ENCODE peak calls at places on chromosomes 12 and 14, in ten cellular contexts. One of them, this sample, is unnamed.

GRCh38 chr12:26691234-26691970 is 141.6 kb downstream of the ITPR2 start:
- DNase-seq in naive thymus-derived CD4-positive, alpha-beta T cell: no peak
- DNase-seq in astrocyte: peak
- DNase-seq in upper lobe of right lung: no peak
- DNase-seq in NCI-H1092 treated with DMSO at 0.1 percent for 48 hours: no peak
- DNase-seq in cardiac fibroblast: peak
- DNase-seq in C1 segment of cervical spinal cord: no peak
- DNase-seq in T-helper 9 cell: no peak
- DNase-seq in activated naive CD4-positive, alpha-beta T cell treated with Interleukin-2 at 50 U/mL for 16 hours: no peak
- DNase-seq in brain microvascular endothelial cell: peak
- DNase-seq in this sample: peak

GRCh38 chr14:104146651-104147345 is 8.4 kb downstream of the KIF26A start:
- DNase-seq in naive thymus-derived CD4-positive, alpha-beta T cell: peak
- DNase-seq in astrocyte: no peak
- DNase-seq in upper lobe of right lung: peak
- DNase-seq in NCI-H1092 treated with DMSO at 0.1 percent for 48 hours: no peak
- DNase-seq in cardiac fibroblast: no peak
- DNase-seq in C1 segment of cervical spinal cord: no peak
- DNase-seq in T-helper 9 cell: no peak
- DNase-seq in activated naive CD4-positive, alpha-beta T cell treated with Interleukin-2 at 50 U/mL for 16 hours: no peak
- DNase-seq in brain microvascular endothelial cell: no peak
- DNase-seq in this sample: no peak

GRCh38 chr14:64680675-64681060 is 23.6 kb upstream of the PLEKHG3 start:
- DNase-seq in naive thymus-derived CD4-positive, alpha-beta T cell: no peak
- DNase-seq in astrocyte: no peak
- DNase-seq in upper lobe of right lung: no peak
- DNase-seq in NCI-H1092 treated with DMSO at 0.1 percent for 48 hours: no peak
- DNase-seq in cardiac fibroblast: no peak
- DNase-seq in C1 segment of cervical spinal cord: no peak
- DNase-seq in T-helper 9 cell: no peak
- DNase-seq in activated naive CD4-positive, alpha-beta T cell treated with Interleukin-2 at 50 U/mL for 16 hours: no peak
- DNase-seq in brain microvascular endothelial cell: no peak
- DNase-seq in this sample: no peak

GRCh38 chr12:3200779-3201738 is 123.9 kb downstream of the TSPAN9 start:
- DNase-seq in naive thymus-derived CD4-positive, alpha-beta T cell: no peak
- DNase-seq in astrocyte: no peak
- DNase-seq in upper lobe of right lung: no peak
- DNase-seq in NCI-H1092 treated with DMSO at 0.1 percent for 48 hours: peak
- DNase-seq in cardiac fibroblast: no peak
- DNase-seq in C1 segment of cervical spinal cord: no peak
- DNase-seq in T-helper 9 cell: no peak
- DNase-seq in activated naive CD4-positive, alpha-beta T cell treated with Interleukin-2 at 50 U/mL for 16 hours: no peak
- DNase-seq in brain microvascular endothelial cell: no peak
- DNase-seq in this sample: peak

GRCh38 chr12:54759751-54760150 is 94.6 kb upstream of the MUCL1 start:
- DNase-seq in naive thymus-derived CD4-positive, alpha-beta T cell: no peak
- DNase-seq in astrocyte: no peak
- DNase-seq in upper lobe of right lung: no peak
- DNase-seq in NCI-H1092 treated with DMSO at 0.1 percent for 48 hours: peak
- DNase-seq in cardiac fibroblast: peak
- DNase-seq in C1 segment of cervical spinal cord: no peak
- DNase-seq in T-helper 9 cell: no peak
- DNase-seq in activated naive CD4-positive, alpha-beta T cell treated with Interleukin-2 at 50 U/mL for 16 hours: no peak
- DNase-seq in brain microvascular endothelial cell: peak
- DNase-seq in this sample: peak

GRCh38 chr12:47731723-47732122 is 6.4 kb upstream of the ENDOU start:
- DNase-seq in naive thymus-derived CD4-positive, alpha-beta T cell: no peak
- DNase-seq in astrocyte: no peak
- DNase-seq in upper lobe of right lung: no peak
- DNase-seq in NCI-H1092 treated with DMSO at 0.1 percent for 48 hours: no peak
- DNase-seq in cardiac fibroblast: no peak
- DNase-seq in C1 segment of cervical spinal cord: no peak
- DNase-seq in T-helper 9 cell: no peak
- DNase-seq in activated naive CD4-positive, alpha-beta T cell treated with Interleukin-2 at 50 U/mL for 16 hours: no peak
- DNase-seq in brain microvascular endothelial cell: no peak
- DNase-seq in this sample: no peak

GRCh38 chr12:6116481-6117021 is 7.9 kb downstream of the VWF start:
- DNase-seq in naive thymus-derived CD4-positive, alpha-beta T cell: no peak
- DNase-seq in astrocyte: peak
- DNase-seq in upper lobe of right lung: no peak
- DNase-seq in NCI-H1092 treated with DMSO at 0.1 percent for 48 hours: no peak
- DNase-seq in cardiac fibroblast: peak
- DNase-seq in C1 segment of cervical spinal cord: no peak
- DNase-seq in T-helper 9 cell: no peak
- DNase-seq in activated naive CD4-positive, alpha-beta T cell treated with Interleukin-2 at 50 U/mL for 16 hours: no peak
- DNase-seq in brain microvascular endothelial cell: peak
- DNase-seq in this sample: no peak

GRCh38 chr12:78229491-78230209 is 399.0 kb downstream of the NAV3 start:
- DNase-seq in naive thymus-derived CD4-positive, alpha-beta T cell: no peak
- DNase-seq in astrocyte: peak
- DNase-seq in upper lobe of right lung: no peak
- DNase-seq in NCI-H1092 treated with DMSO at 0.1 percent for 48 hours: peak
- DNase-seq in cardiac fibroblast: peak
- DNase-seq in C1 segment of cervical spinal cord: peak
- DNase-seq in T-helper 9 cell: no peak
- DNase-seq in activated naive CD4-positive, alpha-beta T cell treated with Interleukin-2 at 50 U/mL for 16 hours: no peak
- DNase-seq in brain microvascular endothelial cell: peak
- DNase-seq in this sample: peak

GRCh38 chr14:22423958-22424357 is 165.1 kb downstream of the DAD1 start:
- DNase-seq in naive thymus-derived CD4-positive, alpha-beta T cell: no peak
- DNase-seq in astrocyte: no peak
- DNase-seq in upper lobe of right lung: no peak
- DNase-seq in NCI-H1092 treated with DMSO at 0.1 percent for 48 hours: no peak
- DNase-seq in cardiac fibroblast: no peak
- DNase-seq in C1 segment of cervical spinal cord: no peak
- DNase-seq in T-helper 9 cell: no peak
- DNase-seq in activated naive CD4-positive, alpha-beta T cell treated with Interleukin-2 at 50 U/mL for 16 hours: no peak
- DNase-seq in brain microvascular endothelial cell: no peak
- DNase-seq in this sample: no peak

GRCh38 chr12:71475280-71475679 is 35.7 kb downstream of the LGR5 start:
- DNase-seq in naive thymus-derived CD4-positive, alpha-beta T cell: no peak
- DNase-seq in astrocyte: no peak
- DNase-seq in upper lobe of right lung: no peak
- DNase-seq in NCI-H1092 treated with DMSO at 0.1 percent for 48 hours: no peak
- DNase-seq in cardiac fibroblast: peak
- DNase-seq in C1 segment of cervical spinal cord: no peak
- DNase-seq in T-helper 9 cell: no peak
- DNase-seq in activated naive CD4-positive, alpha-beta T cell treated with Interleukin-2 at 50 U/mL for 16 hours: no peak
- DNase-seq in brain microvascular endothelial cell: no peak
- DNase-seq in this sample: no peak